ENCODE peak calls at places on chromosomes 5 and 9, in five cellular contexts. J is mucosa of gallbladder; X is T-helper 9 cell; I is stimulated activated CD8-positive, alpha-beta memory T cell treated with anti-CD3 and anti-CD28 coated beads, Interleukin-4, amount 100 ng/mL, for 1 hour; O is natural killer cell. K is an unnamed sample.

GRCh38 chr5:90398726-90399125 is 10.8 kb downstream of the CETN3 start:
- DNase-seq in J (no peak), X (no peak), I (no peak), O (no peak), K (no peak)

GRCh38 chr5:174430940-174431339 is 293.4 kb upstream of the MSX2 start:
- DNase-seq in J (no peak), X (no peak), I (no peak), O (no peak), K (no peak)

GRCh38 chr5:151670953-151671636 is 15.6 kb downstream of the SPARC start:
- DNase-seq in J (peak), X (no peak), I (no peak), O (no peak), K (no peak)

GRCh38 chr5:62521319-62521718 is 57.3 kb upstream of the LRRC70 start:
- DNase-seq in J (no peak), X (no peak), I (no peak), O (no peak), K (no peak)

GRCh38 chr5:94793113-94793815 is 174.8 kb downstream of the SLF1 start:
- DNase-seq in J (no peak), X (no peak), I (no peak), O (no peak), K (no peak)

GRCh38 chr5:132761321-132762240 is 14.4 kb downstream of the CCNI2 start:
- DNase-seq in J (no peak), X (no peak), I (no peak), O (no peak), K (no peak)

GRCh38 chr5:81708889-81709288 is 42.0 kb downstream of the SSBP2 start:
- DNase-seq in J (no peak), X (no peak), I (no peak), O (no peak), K (no peak)

GRCh38 chr9:138049779-138050471 is 172.3 kb downstream of the CACNA1B start:
- DNase-seq in J (no peak), X (no peak), I (no peak), O (peak), K (no peak)

GRCh38 chr5:84249918-84250635 is 134.6 kb downstream of the EDIL3 start:
- DNase-seq in J (no peak), X (no peak), I (no peak), O (no peak), K (no peak)

GRCh38 chr9:15485836-15486678 is 24.7 kb downstream of the PSIP1 start:
- DNase-seq in J (no peak), X (no peak), I (no peak), O (no peak), K (no peak)

GRCh38 chr5:104928906-104929520 is 1366.4 kb upstream of the NUDT12 start:
- DNase-seq in J (no peak), X (no peak), I (no peak), O (no peak), K (no peak)

GRCh38 chr5:103981592-103981991 is 419.0 kb upstream of the NUDT12 start:
- DNase-seq in J (no peak), X (no peak), I (no peak), O (no peak), K (no peak)

GRCh38 chr9:95175523-95175922 is 142.0 kb downstream of the FANCC start:
- DNase-seq in J (no peak), X (no peak), I (no peak), O (no peak), K (no peak)

GRCh38 chr9:36815023-36815422 is 219.0 kb downstream of the PAX5 start:
- DNase-seq in J (no peak), X (no peak), I (no peak), O (no peak), K (no peak)

GRCh38 chr5:109403469-109403868 is 6.3 kb downstream of the PJA2 start:
- DNase-seq in J (no peak), X (no peak), I (no peak), O (no peak), K (no peak)

GRCh38 chr5:173707392-173707791 is 90.9 kb upstream of the BOD1 start:
- DNase-seq in J (peak), X (no peak), I (no peak), O (no peak), K (no peak)

GRCh38 chr5:142222235-142222880 is 102.5 kb downstream of the SPRY4 start:
- DNase-seq in J (no peak), X (no peak), I (no peak), O (no peak), K (no peak)

GRCh38 chr9:2816476-2817141 is 27.3 kb downstream of the PUM3 start:
- DNase-seq in J (peak), X (no peak), I (no peak), O (no peak), K (no peak)

GRCh38 chr5:175743676-175744210 is 85.9 kb downstream of the HRH2 start:
- DNase-seq in J (no peak), X (no peak), I (no peak), O (no peak), K (no peak)

GRCh38 chr9:3526903-3527652 is 1.3 kb upstream of the RFX3 start:
- DNase-seq in J (no peak), X (no peak), I (no peak), O (no peak), K (no peak)

GRCh38 chr5:132472431-132472830 is 18.1 kb downstream of the IRF1 start:
- DNase-seq in J (no peak), X (no peak), I (no peak), O (peak), K (no peak)

GRCh38 chr5:173323121-173323798 is 5.0 kb downstream of the STC2 start:
- DNase-seq in J (no peak), X (no peak), I (no peak), O (no peak), K (no peak)

GRCh38 chr5:60517850-60518249 is 182.1 kb downstream of the DEPDC1B start:
- DNase-seq in J (no peak), X (no peak), I (no peak), O (no peak), K (no peak)

GRCh38 chr9:76359365-76359764 is 34.9 kb downstream of the RFK start:
- DNase-seq in J (no peak), X (no peak), I (no peak), O (no peak), K (no peak)

K was measured in activated T-helper 1 cell treated with anti-CD3 and anti-CD28 coated beads, Interleukin-2, amount 50 U/mL, for 16 hours.